ENCODE peak calls at places on chromosomes 7 and 10, in eight cellular contexts. J, E, G, D, Q, F, H and X are unnamed samples.

GRCh38 chr7:11434371-11434770 is 397.6 kb downstream of the THSD7A start:
- DNase-seq in Q (no peak), F (no peak), J (no peak), E (no peak), D (no peak), G (no peak), H (no peak), X (no peak)

GRCh38 chr7:128963327-128963757 is 25.6 kb downstream of the IRF5 start:
- DNase-seq in F (no peak), Q (no peak), D (no peak), H (peak), E (no peak), G (no peak), J (peak), X (peak)

GRCh38 chr10:119602241-119603095 is 5.7 kb upstream of the TIAL1 start:
- DNase-seq in G (peak), E (no peak), D (no peak), J (no peak), F (peak), Q (no peak), H (no peak), X (no peak)

GRCh38 chr10:22648547-22648961 is 65.8 kb downstream of the PIP4K2A start:
- DNase-seq in J (peak), E (no peak), G (no peak), D (no peak), H (no peak), Q (no peak), F (no peak), X (no peak)

GRCh38 chr7:128781126-128781525 is 5.5 kb upstream of the OPN1SW start:
- DNase-seq in H (no peak), Q (no peak), G (no peak), D (no peak), E (no peak), F (no peak), J (peak), X (no peak)

GRCh38 chr10:131141645-131142445 is 169.7 kb downstream of the TCERG1L start:
- DNase-seq in D (no peak), H (no peak), G (no peak), J (no peak), F (no peak), E (no peak), Q (no peak), X (no peak)

GRCh38 chr10:51117053-51117660 is 42.9 kb downstream of the PRKG1 start:
- DNase-seq in J (no peak), F (no peak), G (no peak), E (no peak), H (no peak), D (no peak), Q (no peak), X (no peak)

GRCh38 chr10:73167557-73168485 is at the start of the genes ECD and FAM149B1:
- DNase-seq in F (peak), J (peak), H (peak), Q (peak), E (peak), G (peak), D (peak), X (peak)

GRCh38 chr10:130045091-130045652 is 65.5 kb downstream of the C10orf143 start:
- DNase-seq in J (no peak), E (no peak), G (no peak), F (no peak), D (no peak), Q (no peak), H (no peak), X (no peak)

GRCh38 chr10:103757531-103758293 is 97.7 kb downstream of the SH3PXD2A start:
- DNase-seq in J (peak), D (peak), G (no peak), F (no peak), E (peak), H (no peak), Q (peak), X (no peak)

GRCh38 chr7:77657427-77658331 is 38.6 kb upstream of the RSBN1L start:
- DNase-seq in D (no peak), J (no peak), H (no peak), Q (no peak), E (no peak), G (no peak), F (no peak), X (no peak)

GRCh38 chr10:86967481-86967941 is 771 bp upstream of the ADIRF start:
- DNase-seq in J (no peak), G (peak), F (no peak), H (peak), Q (no peak), D (no peak), E (no peak), X (no peak)

GRCh38 chr10:73950569-73950968 is 39.6 kb downstream of the PLAU start:
- DNase-seq in J (no peak), G (no peak), D (no peak), F (no peak), E (no peak), Q (no peak), H (no peak), X (no peak)

GRCh38 chr10:101330236-101331225 is 23.4 kb upstream of the BTRC start:
- DNase-seq in G (no peak), Q (no peak), J (no peak), E (no peak), D (no peak), H (no peak), F (no peak), X (no peak)

GRCh38 chr7:134679006-134679405 is 32.4 kb downstream of the BPGM start:
- DNase-seq in H (no peak), J (no peak), E (no peak), Q (no peak), G (no peak), F (no peak), D (no peak), X (no peak)

GRCh38 chr7:100678291-100678984 is 4.9 kb downstream of the GNB2 start:
- DNase-seq in G (no peak), Q (no peak), J (no peak), E (no peak), D (peak), F (no peak), H (no peak), X (no peak)

GRCh38 chr10:110872984-110873569 is 1.3 kb downstream of the PDCD4 start:
- DNase-seq in Q (no peak), H (no peak), E (no peak), F (no peak), G (no peak), J (no peak), D (no peak), X (no peak)

GRCh38 chr10:69303632-69304035 is 25.3 kb downstream of the HK1 start:
- DNase-seq in J (no peak), G (no peak), H (no peak), E (no peak), Q (no peak), D (no peak), F (no peak), X (no peak)

GRCh38 chr7:149816267-149816751 is 21.9 kb upstream of the ZNF862 start:
- DNase-seq in G (no peak), J (no peak), F (no peak), H (no peak), E (no peak), D (no peak), Q (no peak), X (no peak)

GRCh38 chr7:42736931-42737330 is 174.9 kb downstream of the C7orf25 start:
- DNase-seq in G (no peak), D (no peak), E (no peak), J (no peak), F (no peak), Q (no peak), H (no peak), X (no peak)

GRCh38 chr7:148856035-148856881 is 27.8 kb downstream of the EZH2 start:
- DNase-seq in H (peak), E (peak), J (no peak), Q (peak), D (no peak), F (peak), G (no peak), X (no peak)

GRCh38 chr7:153061913-153062528 is 302.5 kb downstream of the ACTR3B start:
- DNase-seq in Q (no peak), G (no peak), D (no peak), E (no peak), J (no peak), F (no peak), H (no peak), X (no peak)

GRCh38 chr7:10075866-10076265 is 897.8 kb upstream of the PHF14 start:
- DNase-seq in Q (no peak), D (no peak), G (no peak), J (no peak), H (no peak), E (no peak), F (no peak), X (peak)

DNA sequence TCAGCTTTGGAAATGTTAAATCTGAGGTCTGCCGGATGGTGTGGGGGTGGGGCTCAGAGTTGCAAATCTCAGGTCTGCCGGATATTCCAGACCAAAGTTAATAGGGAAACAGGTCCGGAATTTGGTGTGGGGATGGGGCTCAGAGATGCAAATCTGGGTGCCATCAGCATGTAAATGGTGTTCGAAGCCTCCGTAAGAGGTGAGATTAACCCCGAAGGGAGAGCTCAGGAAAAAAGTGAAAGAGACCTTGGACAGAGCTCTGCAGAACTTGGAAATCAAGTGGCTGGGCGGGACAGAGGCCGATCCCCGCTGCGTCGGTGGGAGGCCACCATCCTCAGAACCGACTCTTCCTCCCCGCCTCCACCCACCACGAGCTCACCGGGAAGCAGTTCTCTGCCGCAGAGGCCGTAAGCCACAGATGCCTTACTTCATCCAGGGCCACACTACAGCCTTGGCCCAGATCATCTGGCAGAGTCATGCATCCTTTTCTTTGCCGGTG is 1.7 kb upstream of the SEPHS1 start:
- DNase-seq in G (no peak), E (peak), F (peak), D (peak), H (peak), Q (peak), J (no peak), X (no peak)
- H3K4me3 ChIP-seq in G (peak), E (peak), F (peak), D (peak), H (peak), Q (peak), J (peak), X (peak)

DNA sequence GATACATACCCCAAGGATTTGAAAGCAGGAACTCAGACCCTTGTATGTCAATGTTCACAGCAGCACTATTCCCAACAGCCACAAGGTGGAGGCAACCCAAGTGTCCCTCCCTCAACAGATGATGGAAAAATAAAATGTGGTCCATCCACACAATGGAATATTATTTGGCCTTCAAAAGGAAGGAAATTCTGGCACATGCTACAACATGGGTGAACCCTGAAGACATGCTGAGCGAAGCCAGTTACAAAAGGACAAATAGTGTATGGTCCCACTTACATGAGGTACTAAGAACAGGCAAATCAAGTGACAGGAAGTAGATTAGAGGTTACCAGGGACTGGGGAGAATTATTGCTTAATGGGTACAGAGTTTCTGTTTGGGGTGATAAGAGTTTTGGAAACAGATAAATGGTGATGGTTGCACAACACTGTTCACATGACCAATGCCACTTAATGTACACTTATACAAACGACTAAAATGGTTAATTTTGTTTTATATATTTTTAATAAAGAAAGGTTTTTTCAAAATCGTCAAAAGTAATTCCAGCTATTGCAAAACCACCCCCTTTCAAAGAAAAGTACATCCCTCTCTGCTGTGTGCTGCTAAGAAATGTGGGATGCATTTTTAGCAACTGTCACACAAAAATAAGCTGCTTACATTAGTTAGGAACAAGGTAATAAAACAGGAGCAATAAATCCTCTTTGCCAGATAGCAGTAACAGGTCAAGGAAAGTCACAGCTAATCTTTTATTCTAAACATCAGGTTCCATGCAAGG is 85.7 kb downstream of the GRB10 start:
- DNase-seq in H (no peak), Q (no peak), F (peak), E (no peak), J (no peak), D (no peak), G (no peak), X (no peak)
- TF ChIP-seq CTCF in H (peak), Q (peak), F (peak), E (peak), J (peak), D (peak), G (peak), X (peak)

DNA sequence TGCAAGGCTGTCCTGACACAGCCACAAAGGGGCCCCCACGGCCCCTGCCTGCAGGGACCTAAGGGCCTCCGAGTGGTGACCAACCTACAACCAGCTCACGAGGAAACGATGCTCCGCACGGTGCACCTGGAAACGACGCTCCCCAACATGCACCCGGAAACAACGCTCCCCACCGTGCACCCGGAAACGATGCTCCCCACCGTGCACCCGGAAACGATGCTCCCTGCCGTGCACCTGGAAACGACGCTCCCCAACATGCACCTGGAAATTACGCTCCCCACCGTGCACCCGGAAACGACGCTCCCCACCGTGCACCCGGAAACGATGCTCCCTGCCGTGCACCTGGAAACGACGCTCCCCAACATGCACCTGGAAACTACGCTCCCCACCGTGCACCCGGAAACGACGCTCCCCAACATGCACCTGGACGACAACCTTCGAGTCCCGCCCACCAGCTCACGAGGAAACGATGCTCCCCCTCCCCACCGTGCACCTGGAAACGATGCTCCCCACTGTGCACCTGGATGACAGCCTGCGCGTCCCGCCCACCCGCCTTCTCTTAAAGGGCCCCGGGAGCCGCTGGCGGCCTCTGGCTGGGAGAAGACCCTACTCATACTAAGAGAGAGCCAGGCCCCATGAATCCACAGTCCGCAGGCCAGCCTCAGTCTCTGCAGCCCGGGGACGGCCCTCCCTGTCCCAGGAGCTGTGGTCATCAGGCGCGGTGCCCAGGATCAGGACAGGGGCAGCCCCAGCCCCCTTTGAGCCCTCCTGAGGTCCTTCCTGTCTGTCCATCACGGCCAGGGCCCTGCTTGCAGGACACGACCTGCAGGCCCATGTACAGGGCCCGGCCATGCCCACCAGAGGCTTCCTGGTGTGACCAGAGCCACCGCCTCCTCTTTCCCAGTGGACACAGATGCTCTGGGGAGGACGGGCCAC is 98.3 kb downstream of the PDGFA start:
- DNase-seq in F (no peak), J (no peak), Q (no peak), D (peak), H (no peak), G (no peak), E (no peak), X (no peak)
- H3K4me3 ChIP-seq in F (no peak), J (no peak), Q (no peak), D (no peak), H (no peak), G (no peak), E (no peak), X (no peak)

GRCh38 chr7:19623676-19624075 is 85.2 kb downstream of the POLR1F start:
- DNase-seq in F (no peak), H (no peak), D (no peak), G (no peak), Q (no peak), E (no peak), J (no peak), X (no peak)

GRCh38 chr7:19619122-19619521 is 89.7 kb downstream of the POLR1F start:
- DNase-seq in D (no peak), E (no peak), F (no peak), Q (no peak), G (no peak), J (no peak), H (no peak), X (peak)

GRCh38 chr7:19620470-19620869 is 88.4 kb downstream of the POLR1F start:
- DNase-seq in H (no peak), D (no peak), Q (no peak), F (no peak), E (no peak), G (no peak), J (no peak), X (no peak)

GRCh38 chr7:19617921-19618320 is 90.9 kb downstream of the POLR1F start:
- DNase-seq in F (no peak), G (no peak), D (no peak), E (no peak), J (no peak), Q (no peak), H (no peak), X (no peak)

DNA sequence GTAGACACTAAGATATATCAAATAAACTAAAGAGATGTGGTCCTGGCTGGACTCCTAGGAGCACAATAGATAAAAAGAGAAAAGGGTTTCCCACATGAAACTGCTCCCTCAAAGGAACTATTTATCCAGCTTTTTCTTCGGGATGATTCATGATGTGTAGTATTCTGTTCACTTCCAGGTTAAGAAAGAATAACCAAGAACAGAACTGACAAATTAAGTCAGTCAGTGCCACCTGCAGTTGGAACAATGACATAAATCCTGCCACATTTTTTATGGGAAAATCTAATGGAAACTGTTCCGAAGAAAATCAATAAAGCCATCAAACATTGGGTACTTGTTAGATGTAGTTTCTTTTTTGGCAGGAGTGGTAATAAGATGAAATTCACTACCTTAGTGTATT is 87.1 kb downstream of the POLR1F start:
- DNase-seq in D (no peak), Q (no peak), G (no peak), J (no peak), F (no peak), E (no peak), H (no peak), X (no peak)
- TF ChIP-seq CTCF in D (no peak), Q (no peak), G (no peak), J (no peak), F (no peak), E (no peak), H (no peak), X (no peak)

DNA sequence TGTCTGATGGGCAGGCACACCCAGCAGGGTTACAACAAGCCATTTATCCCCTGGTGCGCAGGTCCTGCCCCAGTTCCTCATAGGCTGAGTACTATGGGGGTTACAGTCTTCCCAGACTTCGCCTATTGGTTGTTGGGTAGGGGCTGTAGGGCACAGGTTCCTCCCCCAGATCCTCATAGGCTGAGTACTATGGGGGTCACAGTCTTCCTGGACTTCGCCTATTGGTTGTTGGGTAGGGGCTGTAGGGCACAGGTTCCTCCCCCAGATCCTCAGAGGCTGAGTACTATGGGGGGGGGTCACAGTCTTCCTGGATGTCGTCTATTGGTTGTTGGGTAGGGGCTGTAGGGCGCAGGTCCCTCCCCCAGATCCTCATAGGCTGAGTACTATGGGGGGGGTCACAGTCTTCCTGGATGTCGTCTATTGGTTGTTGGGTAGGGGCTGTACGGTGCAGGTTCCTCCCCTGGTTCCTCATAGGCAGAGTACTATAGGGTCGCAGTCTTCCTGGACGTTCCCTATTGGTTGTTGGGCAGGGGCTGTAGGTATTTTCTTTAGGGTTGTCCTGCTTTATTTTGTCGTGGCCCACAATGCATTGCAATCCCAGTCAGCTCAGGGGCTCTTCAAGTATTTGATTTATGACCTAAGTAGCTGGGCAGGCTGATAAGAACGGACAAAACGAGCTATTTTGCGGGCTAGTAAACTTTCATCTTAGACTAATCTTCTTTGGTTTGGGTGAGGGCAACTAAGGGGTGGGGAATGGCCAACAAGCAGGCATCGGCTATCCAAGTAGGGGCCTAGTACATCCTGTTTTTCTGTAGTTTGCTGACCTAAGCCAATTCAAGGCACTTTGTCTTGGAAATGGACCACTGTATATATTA is 3.4 kb downstream of the LRRC27 start:
- DNase-seq in F (no peak), J (no peak), Q (peak), D (no peak), H (no peak), G (no peak), E (peak), X (no peak)
- H3K4me3 ChIP-seq in F (no peak), J (no peak), Q (no peak), D (no peak), H (no peak), G (no peak), E (no peak), X (no peak)